ENCODE peak calls at places on chromosome X, in nine cellular contexts. F is lower leg skin; L is stimulated activated CD4-positive, alpha-beta T cell treated with anti-CD3 and anti-CD28 coated beads, Interleukin-4, amount 100 ng/mL, for 1 hour; C is Daoy; D is mucosa of descending colon; T is esophagus squamous epithelium; H is M059J; U is C1 segment of cervical spinal cord; Y is activated T-cell treated with anti-CD3 and anti-CD28 coated beads, Interleukin-2, amount 50 U/mL, for 72 hours. E is an unnamed sample.

GRCh38 chrX:102604327-102604726 is 5.0 kb downstream of the ARMCX5 start:
- DNase-seq in F (no peak), L (no peak), C (no peak), D (no peak), T (no peak), H (no peak), U (no peak), Y (no peak), E (no peak)

GRCh38 chrX:143363419-143363818 is 153.9 kb downstream of the SPANXN3 start:
- DNase-seq in F (no peak), L (no peak), C (no peak), D (no peak), T (no peak), H (no peak), U (no peak), Y (no peak), E (no peak)

GRCh38 chrX:69268637-69269036 is 103.4 kb upstream of the PJA1 start:
- DNase-seq in F (no peak), L (no peak), C (no peak), D (no peak), T (no peak), H (no peak), U (no peak), Y (no peak), E (no peak)

GRCh38 chrX:118976599-118977340 is 2.4 kb downstream of the LONRF3 start:
- DNase-seq in F (peak; percentile 18), L (peak; percentile 24), C (peak; percentile 38), D (peak; percentile 85), T (no peak), H (peak; percentile 73), U (peak; percentile 24), Y (peak; percentile 17), E (peak; percentile 27)

GRCh38 chrX:153642313-153642654 is 4.7 kb upstream of the DUSP9 start:
- DNase-seq in F (no peak), L (peak; percentile 20), C (peak; percentile 13), D (no peak), T (no peak), H (no peak), U (no peak), Y (no peak), E (no peak)

GRCh38 chrX:5936438-5936837 is 292.2 kb downstream of the NLGN4X start:
- DNase-seq in F (no peak), L (no peak), C (no peak), D (no peak), T (no peak), H (no peak), U (no peak), Y (no peak), E (no peak)

GRCh38 chrX:132209527-132209926 is 9.7 kb downstream of the RAP2C start:
- DNase-seq in F (no peak), L (no peak), C (no peak), D (no peak), T (no peak), H (peak; percentile 22), U (no peak), Y (no peak), E (no peak)

GRCh38 chrX:13265549-13266132 is 54.2 kb downstream of the ATXN3L start:
- DNase-seq in F (no peak), L (no peak), C (no peak), D (no peak), T (no peak), H (peak; percentile 70), U (no peak), Y (no peak), E (no peak)

GRCh38 chrX:26783512-26784225 is 567.7 kb downstream of the MAGEB5 start:
- DNase-seq in F (no peak), L (no peak), C (no peak), D (no peak), T (no peak), H (peak; percentile 17), U (no peak), Y (peak; percentile 4), E (peak; percentile 3)

GRCh38 chrX:151722241-151722846 is 6.5 kb downstream of the FATE1 start:
- DNase-seq in F (no peak), L (no peak), C (peak; percentile 46), D (no peak), T (no peak), H (no peak), U (no peak), Y (peak; percentile 9), E (peak; percentile 3)

GRCh38 chrX:17608898-17609297 is 128.4 kb upstream of the SCML1 start:
- DNase-seq in F (no peak), L (no peak), C (no peak), D (no peak), T (no peak), H (peak; percentile 35), U (no peak), Y (no peak), E (no peak)

GRCh38 chrX:41435708-41436107 is 11.4 kb upstream of the NYX start:
- DNase-seq in F (no peak), L (no peak), C (no peak), D (no peak), T (no peak), H (no peak), U (no peak), Y (no peak), E (no peak)

GRCh38 chrX:114717921-114718320 is 134.0 kb downstream of the HTR2C start:
- DNase-seq in F (no peak), L (no peak), C (peak; percentile 1), D (no peak), T (no peak), H (no peak), U (no peak), Y (no peak), E (no peak)

GRCh38 chrX:100973411-100973810 is 3.9 kb downstream of the ARL13A start:
- DNase-seq in F (no peak), L (no peak), C (no peak), D (no peak), T (no peak), H (peak; percentile 88), U (no peak), Y (no peak), E (no peak)

GRCh38 chrX:56790778-56791177 is 61.7 kb downstream of the NBDY start:
- DNase-seq in F (no peak), L (no peak), C (no peak), D (no peak), T (no peak), H (no peak), U (no peak), Y (no peak), E (no peak)

GRCh38 chrX:17027931-17028330 is 81.5 kb downstream of the REPS2 start:
- DNase-seq in F (no peak), L (no peak), C (no peak), D (no peak), T (no peak), H (no peak), U (peak; percentile 84), Y (no peak), E (no peak)

GRCh38 chrX:23797371-23798128 is 14.6 kb downstream of the SAT1 start:
- DNase-seq in F (no peak), L (no peak), C (no peak), D (no peak), T (no peak), H (no peak), U (no peak), Y (no peak), E (no peak)

GRCh38 chrX:71143508-71143907 is 1.1 kb upstream of the NLGN3 start:
- DNase-seq in F (peak; percentile 21), L (no peak), C (no peak), D (no peak), T (no peak), H (peak; percentile 15), U (peak; percentile 2), Y (no peak), E (no peak)

GRCh38 chrX:11267311-11267910 is 25.8 kb upstream of the AMELX start:
- DNase-seq in F (no peak), L (no peak), C (no peak), D (no peak), T (no peak), H (no peak), U (no peak), Y (no peak), E (no peak)

GRCh38 chrX:104270916-104271512 is 16.3 kb upstream of the ESX1 start:
- DNase-seq in F (peak; percentile 21), L (no peak), C (peak; percentile 36), D (no peak), T (no peak), H (peak; percentile 51), U (peak; percentile 67), Y (peak; percentile 33), E (peak; percentile 42)

E was measured in stimulated activated naive CD8-positive, alpha-beta T cell treated with anti-CD3 and anti-CD28 coated beads, Interleukin-15, Interleukin-2, amounts not matched to agents 100 U/mL and 50 U/mL, for 24 hours.